ENCODE peak calls at places on chromosomes 6 and 20, in seven cellular contexts. F is iPS DF 19.7, K is Calu3, Q is SW480, U is transverse colon, N is H9, M is AG20443. W is an unnamed sample.

GRCh38 chr20:46701986-46702385 is 7.5 kb upstream of the SLC2A10 start:
- DNase-seq in U (no peak), K (no peak), Q (no peak), F (no peak), M (no peak), N (no peak), W (no peak)

GRCh38 chr20:1897486-1897885 is 2.3 kb downstream of the SIRPA start:
- DNase-seq in N (no peak), U (no peak), Q (no peak), F (no peak), K (no peak), M (no peak), W (no peak)

GRCh38 chr20:36462440-36463211 is 78.7 kb upstream of the MYL9 start:
- DNase-seq in U (peak; percentile 43), Q (no peak), M (peak; percentile 48), K (peak; percentile 42), F (no peak), N (no peak), W (peak; percentile 88)

GRCh38 chr20:9128586-9128985 is 59.7 kb downstream of the PLCB4 start:
- DNase-seq in K (no peak), U (no peak), F (no peak), N (no peak), Q (no peak), M (no peak), W (no peak)

GRCh38 chr20:57429579-57430202 is 38.5 kb downstream of the RBM38 start:
- DNase-seq in U (no peak), N (no peak), M (peak; percentile 61), Q (no peak), K (no peak), F (no peak), W (no peak)

GRCh38 chr20:48774696-48775095 is 53.1 kb downstream of the PREX1 start:
- DNase-seq in N (no peak), M (no peak), U (no peak), Q (no peak), F (no peak), K (no peak), W (no peak)

GRCh38 chr20:11216451-11217314 is 542.9 kb upstream of the JAG1 start:
- DNase-seq in K (peak; percentile 2), F (no peak), N (no peak), M (peak; percentile 41), U (no peak), Q (peak; percentile 32), W (no peak)

GRCh38 chr6:166907871-166908806 is 48.2 kb downstream of the RNASET2 start:
- DNase-seq in N (no peak), Q (no peak), K (no peak), U (no peak), F (no peak), M (peak; percentile 4), W (peak; percentile 53)

GRCh38 chr6:10384719-10385511 is 30.0 kb downstream of the TFAP2A start:
- DNase-seq in N (no peak), U (no peak), K (no peak), M (no peak), F (no peak), Q (no peak), W (no peak)

GRCh38 chr20:53050338-53050737 is 78.2 kb downstream of the TSHZ2 start:
- DNase-seq in F (no peak), Q (no peak), U (no peak), N (no peak), K (no peak), M (no peak), W (no peak)

GRCh38 chr20:61263084-61263695 is 11.1 kb downstream of the CDH4 start:
- DNase-seq in K (peak; percentile 60), F (no peak), M (peak; percentile 60), Q (no peak), N (peak; percentile 60), U (no peak), W (peak; percentile 9)

W was measured in thyroid gland.